ENCODE peak calls at places on chromosome 4, in eight cellular contexts. Y is aorta, N is mesenchymal stem cell, Z is IMR-90, X is stomach, V is HL-60, U is mammary epithelial cell, D is right cardiac atrium. W is an unnamed sample.

GRCh38 chr4:117400039-117400835 is 314.9 kb upstream of the TRAM1L1 start:
- DNase-seq in Y (no peak), N (peak; percentile 82), Z (peak; percentile 77), X (no peak), V (no peak), U (peak; percentile 60), D (no peak), W (peak; percentile 7)

GRCh38 chr4:55172694-55173287 is 47.4 kb upstream of the KDR start:
- DNase-seq in Y (no peak), N (peak; percentile 55), Z (no peak), X (no peak), V (no peak), U (no peak), D (peak; percentile 28), W (peak; percentile 13)

GRCh38 chr4:167885071-167885470 is 207.3 kb upstream of the ANXA10 start:
- DNase-seq in Y (no peak), N (no peak), Z (peak; percentile 16), X (no peak), V (no peak), U (no peak), D (no peak), W (no peak)

GRCh38 chr4:8364848-8365350 is 75.6 kb downstream of the ACOX3 start:
- DNase-seq in Y (no peak), N (no peak), Z (no peak), X (no peak), V (no peak), U (no peak), D (no peak), W (no peak)

GRCh38 chr4:61201562-61202099 is 1.5 kb downstream of the ADGRL3 start:
- DNase-seq in Y (no peak), N (peak; percentile 44), Z (no peak), X (no peak), V (no peak), U (peak; percentile 32), D (no peak), W (no peak)

GRCh38 chr4:126850286-126850685 is 782.5 kb upstream of the INTU start:
- DNase-seq in Y (no peak), N (peak; percentile 97), Z (peak; percentile 99), X (no peak), V (no peak), U (peak; percentile 97), D (no peak), W (peak; percentile 93)

GRCh38 chr4:91325495-91325894 is 978.3 kb upstream of the GRID2 start:
- DNase-seq in Y (no peak), N (peak; percentile 45), Z (no peak), X (peak; percentile 51), V (no peak), U (peak; percentile 38), D (no peak), W (peak; percentile 3)

GRCh38 chr4:174314770-174315169 is 31.1 kb downstream of the CEP44 start:
- DNase-seq in Y (no peak), N (peak; percentile 85), Z (peak; percentile 65), X (no peak), V (no peak), U (peak; percentile 68), D (no peak), W (peak; percentile 74)

GRCh38 chr4:89889289-89889688 is 5.4 kb upstream of the MMRN1 start:
- DNase-seq in Y (peak; percentile 22), N (no peak), Z (no peak), X (no peak), V (no peak), U (peak; percentile 1), D (peak; percentile 24), W (no peak)

GRCh38 chr4:153934689-153935017 is 145.8 kb upstream of the SFRP2 start:
- DNase-seq in Y (no peak), N (peak; percentile 19), Z (no peak), X (no peak), V (no peak), U (no peak), D (no peak), W (peak; percentile 49)

GRCh38 chr4:61520688-61521160 is 320.6 kb downstream of the ADGRL3 start:
- DNase-seq in Y (no peak), N (peak; percentile 58), Z (peak; percentile 11), X (peak; percentile 65), V (no peak), U (peak; percentile 56), D (no peak), W (no peak)

GRCh38 chr4:8759987-8760386 is 111.7 kb downstream of the HMX1 start:
- DNase-seq in Y (peak; percentile 13), N (no peak), Z (no peak), X (no peak), V (peak; percentile 9), U (no peak), D (no peak), W (no peak)

GRCh38 chr4:185470503-185471195 is 884 bp downstream of the CCDC110 start:
- DNase-seq in Y (peak; percentile 68), N (peak; percentile 26), Z (peak; percentile 12), X (peak; percentile 76), V (no peak), U (peak; percentile 38), D (peak; percentile 62), W (peak; percentile 60)

GRCh38 chr4:118206627-118207026 is 146.2 kb downstream of the PRSS12 start:
- DNase-seq in Y (no peak), N (no peak), Z (peak; percentile 76), X (no peak), V (no peak), U (no peak), D (no peak), W (no peak)

GRCh38 chr4:13430834-13431568 is 53.1 kb downstream of the RAB28 start:
- DNase-seq in Y (no peak), N (no peak), Z (no peak), X (no peak), V (no peak), U (no peak), D (no peak), W (no peak)

GRCh38 chr4:680931-681645 is 6.7 kb downstream of the MYL5 start:
- DNase-seq in Y (peak; percentile 84), N (peak; percentile 70), Z (no peak), X (peak; percentile 67), V (peak; percentile 13), U (no peak), D (peak; percentile 77), W (peak; percentile 66)

GRCh38 chr4:47852121-47852520 is 14.3 kb upstream of the CORIN start:
- DNase-seq in Y (no peak), N (peak; percentile 44), Z (peak; percentile 92), X (no peak), V (no peak), U (peak; percentile 46), D (no peak), W (peak; percentile 87)
- H3K27ac ChIP-seq in Y (no peak overlapping the region), N (no peak overlapping the region), Z (no peak overlapping the region), X (no peak overlapping the region), V (no peak overlapping the region), U (no peak overlapping the region), D (no peak overlapping the region), W (no peak overlapping the region)

GRCh38 chr4:145679991-145680455 is at the start of gene C4orf51:
- DNase-seq in Y (no peak), N (peak; percentile 83), Z (peak; percentile 75), X (no peak), V (no peak), U (peak; percentile 30), D (no peak), W (peak; percentile 70)

GRCh38 chr4:145680902-145681301 is 956 bp downstream of the C4orf51 start:
- DNase-seq in Y (no peak), N (no peak), Z (no peak), X (no peak), V (no peak), U (no peak), D (no peak), W (peak; percentile 1)

GRCh38 chr4:145681956-145682355 is 2.0 kb downstream of the C4orf51 start:
- DNase-seq in Y (no peak), N (peak; percentile 9), Z (peak; percentile 61), X (no peak), V (no peak), U (no peak), D (no peak), W (peak; percentile 69)

GRCh38 chr4:145681518-145681917 is 1.6 kb downstream of the C4orf51 start:
- DNase-seq in Y (no peak), N (no peak), Z (no peak), X (no peak), V (no peak), U (no peak), D (no peak), W (peak; percentile 6)

GRCh38 chr4:145679520-145679919 is 426 bp upstream of the C4orf51 start:
- DNase-seq in Y (peak; percentile 60), N (peak; percentile 92), Z (peak; percentile 97), X (peak; percentile 32), V (no peak), U (peak; percentile 50), D (peak; percentile 19), W (peak; percentile 93)
- H3K4me3 ChIP-seq in Y (no peak overlapping the region), N (no peak overlapping the region), Z (no peak overlapping the region), X (no peak overlapping the region), V (no peak overlapping the region), U (no peak overlapping the region), D (no peak overlapping the region), W (no peak overlapping the region)

DNA sequence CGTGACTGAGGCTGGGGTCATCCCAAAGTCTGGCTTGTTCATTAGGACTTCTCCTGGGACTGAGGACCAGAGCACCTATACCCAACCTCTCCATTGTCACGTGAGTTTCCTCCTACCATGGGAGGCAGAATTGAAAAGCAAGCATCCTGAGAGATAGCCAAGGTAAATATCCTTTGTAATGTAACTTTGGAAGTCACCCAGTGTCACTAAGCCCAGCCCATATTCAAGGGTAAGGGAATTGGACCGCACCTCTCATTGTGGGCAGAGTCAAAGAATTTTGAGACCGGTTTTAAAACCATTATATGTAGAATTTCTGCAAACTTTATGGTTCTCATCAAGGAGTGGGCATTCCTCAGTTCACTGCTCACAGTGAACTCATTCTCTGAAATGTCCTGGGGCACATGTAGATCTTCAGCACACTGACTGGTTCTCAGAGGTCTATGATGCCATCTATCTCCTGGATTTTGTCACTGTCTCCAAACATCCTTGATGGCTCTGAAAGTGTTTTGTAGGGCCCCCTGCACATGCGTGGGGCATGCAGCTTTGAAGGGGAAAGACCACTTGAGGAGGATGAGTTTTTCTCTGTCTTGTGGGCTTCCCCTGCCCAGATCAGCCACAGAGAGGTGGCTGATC is 35.3 kb upstream of the CHRNA9 start:
- DNase-seq in Y (no peak), N (no peak), Z (no peak), X (peak; percentile 52), V (peak; percentile 29), U (peak; percentile 55), D (no peak), W (peak; percentile 40)
- H3K27ac ChIP-seq in Y (no peak overlapping the region), N (no peak overlapping the region), Z (no peak overlapping the region), X (no peak overlapping the region), V (no peak overlapping the region), U (no peak overlapping the region), D (no peak overlapping the region), W (no peak overlapping the region)

GRCh38 chr4:94532016-94532789 is 80.5 kb downstream of the PDLIM5 start:
- DNase-seq in Y (no peak), N (peak; percentile 32), Z (peak; percentile 57), X (no peak), V (no peak), U (peak; percentile 62), D (no peak), W (peak; percentile 44)

GRCh38 chr4:94536049-94536448 is 84.3 kb downstream of the PDLIM5 start:
- DNase-seq in Y (no peak), N (no peak), Z (no peak), X (no peak), V (no peak), U (no peak), D (no peak), W (no peak)

GRCh38 chr4:94534401-94535312 is 82.9 kb downstream of the PDLIM5 start:
- DNase-seq in Y (no peak), N (peak; percentile 46), Z (no peak), X (no peak), V (peak; percentile 41), U (no peak), D (no peak), W (no peak)

GRCh38 chr4:94536649-94537464 is 85.1 kb downstream of the PDLIM5 start:
- DNase-seq in Y (no peak), N (no peak), Z (no peak), X (no peak), V (no peak), U (no peak), D (no peak), W (no peak)

GRCh38 chr4:94533405-94534223 is 81.9 kb downstream of the PDLIM5 start:
- DNase-seq in Y (no peak), N (peak; percentile 38), Z (no peak), X (no peak), V (no peak), U (peak; percentile 35), D (no peak), W (no peak)
- H3K4me3 ChIP-seq in Y (no peak overlapping the region), N (no peak overlapping the region), Z (no peak overlapping the region), X (no peak overlapping the region), V (no peak overlapping the region), U (no peak overlapping the region), D (no peak overlapping the region), W (no peak overlapping the region)